ENCODE peak calls at places on chromosomes 5 and 9, in six cellular contexts. S is endothelial cell, J is psoas muscle, O is HFFc6, Y is mammary epithelial cell, I is stomach. G is an unnamed sample.

GRCh38 chr5:81800797-81801196 is 49.9 kb upstream of the SSBP2 start:
- DNase-seq in S (no peak), Y (no peak), J (no peak), O (no peak), I (no peak), G (no peak)

GRCh38 chr5:90301248-90301647 is 108.3 kb downstream of the CETN3 start:
- DNase-seq in O (no peak), Y (no peak), J (no peak), I (no peak), S (no peak), G (peak; percentile 31)

GRCh38 chr5:78504726-78505431 is 143.7 kb downstream of the LHFPL2 start:
- DNase-seq in J (peak; percentile 93), Y (peak; percentile 99), O (peak; percentile 99), S (no peak), I (peak; percentile 71), G (peak; percentile 80)

GRCh38 chr5:176792584-176793342 is 17.6 kb upstream of the UNC5A start:
- DNase-seq in O (no peak), S (no peak), J (no peak), Y (no peak), I (no peak), G (no peak)

GRCh38 chr9:23824241-23825142 is 1.5 kb downstream of the ELAVL2 start:
- DNase-seq in Y (peak; percentile 60), I (no peak), S (peak; percentile 61), O (no peak), J (peak; percentile 39), G (no peak)

GRCh38 chr9:137323531-137324331 is 21.7 kb upstream of the NRARP start:
- DNase-seq in O (no peak), S (no peak), Y (no peak), J (no peak), I (no peak), G (no peak)

GRCh38 chr5:22316291-22316690 is 536.9 kb downstream of the CDH12 start:
- DNase-seq in O (no peak), S (no peak), I (no peak), Y (no peak), J (no peak), G (no peak)

GRCh38 chr5:68848086-68848485 is 245.7 kb upstream of the SLC30A5 start:
- DNase-seq in Y (peak; percentile 85), S (no peak), J (no peak), O (peak; percentile 66), I (no peak), G (no peak)

GRCh38 chr5:118857700-118858099 is 130.6 kb downstream of the DTWD2 start:
- DNase-seq in O (no peak), S (no peak), Y (peak; percentile 65), I (no peak), J (no peak), G (peak; percentile 2)

GRCh38 chr9:22097712-22098111 is 88.6 kb upstream of the CDKN2B start:
- DNase-seq in J (no peak), S (no peak), O (peak; percentile 93), I (no peak), Y (peak; percentile 94), G (no peak)

GRCh38 chr9:134332266-134332665 is 6.0 kb downstream of the RXRA start:
- DNase-seq in I (no peak), J (peak; percentile 59), Y (no peak), O (no peak), S (no peak), G (no peak)

GRCh38 chr5:14365831-14366435 is 215.7 kb upstream of the OTULINL start:
- DNase-seq in J (no peak), I (no peak), Y (peak; percentile 46), S (no peak), O (peak; percentile 11), G (no peak)

GRCh38 chr5:141747646-141748229 is 65.7 kb upstream of the ARAP3 start:
- DNase-seq in J (no peak), S (no peak), Y (no peak), I (no peak), O (no peak), G (no peak)

GRCh38 chr9:91904541-91905236 is 45.3 kb downstream of the ROR2 start:
- DNase-seq in O (no peak), J (no peak), S (no peak), I (no peak), Y (no peak), G (no peak)

GRCh38 chr5:110736763-110737162 is 2.0 kb upstream of the SLC25A46 start:
- DNase-seq in S (no peak), J (no peak), Y (no peak), I (no peak), O (no peak), G (no peak)

GRCh38 chr9:110604101-110604710 is 24.7 kb upstream of the SVEP1 start:
- DNase-seq in I (no peak), J (no peak), S (no peak), O (no peak), Y (no peak), G (no peak)

GRCh38 chr5:145848854-145849253 is 13.7 kb upstream of the PRELID2 start:
- DNase-seq in J (no peak), Y (peak; percentile 86), O (peak; percentile 69), S (no peak), I (no peak), G (no peak)

GRCh38 chr5:155943516-155944407 is 383.2 kb upstream of the SGCD start:
- DNase-seq in O (no peak), J (peak; percentile 73), S (peak; percentile 53), Y (peak; percentile 1), I (no peak), G (peak; percentile 17)

GRCh38 chr5:45622365-45622764 is 73.8 kb downstream of the HCN1 start:
- DNase-seq in O (no peak), Y (no peak), S (no peak), J (no peak), I (no peak), G (no peak)

GRCh38 chr5:96432245-96433065 is 593 bp downstream of the PCSK1 start:
- DNase-seq in I (no peak), J (peak; percentile 52), S (peak; percentile 25), O (no peak), Y (no peak), G (no peak)

GRCh38 chr5:32299059-32299677 is 13.6 kb downstream of the MTMR12 start:
- DNase-seq in J (no peak), O (no peak), S (no peak), I (no peak), Y (no peak), G (no peak)

GRCh38 chr5:179129607-179130071 is 69.5 kb downstream of the ZNF354C start:
- DNase-seq in O (no peak), S (no peak), Y (no peak), J (no peak), I (no peak), G (no peak)

GRCh38 chr9:19230356-19231125 is at the start of gene DENND4C:
- DNase-seq in S (peak; percentile 96), O (peak; percentile 71), J (peak; percentile 92), I (peak; percentile 89), Y (peak; percentile 85), G (peak; percentile 67)

GRCh38 chr5:78716221-78716620 is 67.6 kb upstream of the LHFPL2 start:
- DNase-seq in J (no peak), I (no peak), S (no peak), Y (no peak), O (peak; percentile 61), G (no peak)

GRCh38 chr9:115668506-115668905 is 485.1 kb upstream of the PAPPA start:
- DNase-seq in S (no peak), J (no peak), O (peak; percentile 69), I (no peak), Y (peak; percentile 73), G (no peak)

DNA sequence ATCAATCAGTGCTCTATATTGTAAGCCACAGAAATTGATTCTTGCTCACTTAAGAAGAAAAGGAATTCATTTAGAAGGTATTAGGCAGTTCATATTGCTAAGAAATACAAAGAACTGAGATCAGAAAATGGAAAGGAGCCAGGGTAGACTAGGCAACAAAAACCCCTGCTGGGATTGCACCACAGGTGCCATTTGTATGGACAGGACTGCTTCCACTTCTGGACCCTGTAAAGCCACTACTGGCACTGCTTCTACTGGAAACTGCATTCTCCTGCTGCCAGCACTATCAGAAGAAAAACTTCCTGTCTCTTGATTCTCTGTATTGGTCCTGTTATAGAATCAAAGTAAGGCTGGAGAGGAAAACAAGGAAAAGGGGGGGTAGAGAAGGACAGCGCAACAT is 45.9 kb downstream of the CERT1 start:
- DNase-seq in Y (no peak), J (no peak), I (no peak), S (no peak), O (no peak), G (peak; percentile 46)
- TF ChIP-seq CTCF in Y (no peak), J (no peak), I (no peak), S (no peak), O (no peak), G (no peak)

DNA sequence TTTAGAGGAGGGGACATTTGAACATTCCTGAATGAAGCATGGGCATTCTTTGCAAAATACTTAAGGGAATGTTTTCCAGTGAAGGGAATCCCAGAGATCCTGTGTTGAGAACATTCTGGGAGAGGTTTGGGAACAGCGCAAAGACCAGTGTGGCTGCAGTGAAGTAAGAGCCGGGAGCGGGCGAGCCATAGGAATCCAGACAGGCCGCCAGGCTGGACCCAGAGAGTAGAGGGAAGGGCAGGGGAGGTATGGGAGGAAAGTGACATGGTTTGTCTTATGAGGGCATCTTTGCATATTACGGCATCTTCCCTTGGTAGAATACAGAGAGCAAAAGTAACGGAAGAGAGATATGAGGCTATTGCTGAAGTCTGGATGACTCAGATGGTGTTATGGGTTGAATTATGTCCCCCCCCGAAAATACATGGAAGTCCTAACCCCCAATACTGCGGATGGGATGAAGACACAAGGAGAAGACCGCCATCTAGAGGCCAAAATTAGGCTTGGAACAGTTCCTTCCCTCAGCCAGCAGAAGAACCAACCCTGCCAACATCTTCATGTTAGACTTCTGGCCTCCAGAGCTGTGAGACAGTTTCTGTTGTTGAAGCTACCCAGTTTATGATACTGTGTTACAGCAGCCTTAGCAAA is 268.2 kb downstream of the MAST4 start:
- DNase-seq in Y (peak; percentile 65), O (peak; percentile 42), I (no peak), J (no peak), S (peak; percentile 34), G (no peak)
- TF ChIP-seq CTCF in Y (peak; percentile 73), O (peak; percentile 81), I (no peak), J (peak; percentile 32), S (peak; percentile 45), G (peak; percentile 54)

DNA sequence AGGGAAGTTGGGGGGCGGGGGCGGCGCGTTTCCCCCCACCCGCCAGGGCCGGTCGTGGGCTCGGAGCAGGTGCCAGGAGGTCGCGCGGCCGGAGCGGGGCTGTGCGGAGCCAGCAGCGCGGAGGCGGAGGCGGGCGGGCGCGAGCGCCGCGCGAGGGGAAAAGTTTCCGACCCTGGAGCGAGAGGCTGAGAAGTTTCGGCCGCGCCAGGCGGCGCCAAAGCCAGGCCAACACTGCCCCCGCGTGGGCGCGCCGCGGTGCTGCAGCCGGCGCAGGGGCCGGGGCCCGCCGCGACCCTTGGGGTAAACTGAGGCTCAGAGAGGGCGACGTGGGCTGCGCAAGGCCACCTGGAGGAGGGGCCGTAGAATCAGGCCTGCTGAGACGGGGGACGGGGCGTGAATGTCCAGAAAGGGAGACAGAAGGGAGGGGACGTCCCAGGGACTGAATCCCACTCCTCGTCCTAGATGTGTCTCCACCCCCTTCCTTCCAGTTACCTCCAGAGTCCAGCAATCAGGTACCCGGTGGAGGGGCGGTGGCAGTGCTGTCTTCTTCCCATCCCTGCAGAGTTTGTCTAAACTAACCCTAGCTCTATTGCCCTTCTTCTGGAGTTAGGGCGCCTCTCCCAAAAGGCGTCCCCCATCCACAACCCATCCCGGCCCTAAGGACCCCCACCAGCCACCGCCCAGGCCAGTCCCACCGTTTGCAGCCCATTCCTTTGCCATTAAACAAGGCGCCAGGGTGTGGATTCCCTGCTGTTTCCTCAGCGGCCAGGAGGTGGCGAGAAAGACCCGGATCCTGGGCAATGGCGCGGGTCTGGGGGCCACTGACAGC is 10.2 kb downstream of the C9orf50 start:
- DNase-seq in I (peak; percentile 82), Y (peak; percentile 37), J (peak; percentile 87), O (peak; percentile 49), S (peak; percentile 90), G (no peak)
- TF ChIP-seq CTCF in I (peak; percentile 89), Y (peak; percentile 80), J (peak; percentile 96), O (peak; percentile 96), S (peak; percentile 100), G (peak; percentile 93)

GRCh38 chr5:115374057-115374775 is 77.8 kb upstream of the CCDC112 start:
- DNase-seq in S (no peak), Y (peak; percentile 24), O (no peak), J (no peak), I (no peak), G (no peak)
- TF ChIP-seq CTCF in S (no peak), Y (peak; percentile 61), O (no peak), J (no peak), I (peak; percentile 27), G (peak; percentile 38)